ENCODE peak calls at places on chromosome 18, in seven cellular contexts. G is H9; I is NCI-H1105 treated with DMSO at 0.1 percent for 48 hours; K is left cardiac atrium; O is EL; F is psoas muscle; C is activated T-helper 1 cell treated with anti-CD3 and anti-CD28 coated beads, Interleukin-12 subunit alpha, Interleukin-12 subunit beta, Interleukin-2, Interleukin-4 antibody, amounts not matched to agents 30 ng/mL and 10 ng/mL and 1 ng/mL, durations not matched to agents 14 hours and 24 hours and 36 hours. Z is an unnamed sample.

GRCh38 chr18:69992776-69993175 is 45.1 kb upstream of the CD226 start:
- DNase-seq in C (no peak), I (no peak), O (peak), G (no peak), K (no peak), F (no peak), Z (no peak)

GRCh38 chr18:3747176-3747973 is 297.4 kb downstream of the TGIF1 start:
- DNase-seq in G (no peak), I (no peak), F (no peak), K (no peak), O (peak), C (no peak), Z (no peak)

GRCh38 chr18:303011-303410 is 35.2 kb upstream of the THOC1 start:
- DNase-seq in I (no peak), G (no peak), O (no peak), F (no peak), K (no peak), C (no peak), Z (no peak)

GRCh38 chr18:75478996-75479870 is 51.7 kb upstream of the SMIM21 start:
- DNase-seq in F (no peak), I (peak), O (peak), G (no peak), C (no peak), K (no peak), Z (no peak)

GRCh38 chr18:70781860-70782453 is 493.1 kb downstream of the SOCS6 start:
- DNase-seq in F (no peak), G (peak), I (peak), K (peak), C (peak), O (peak), Z (peak)

GRCh38 chr18:12317664-12318333 is 9.8 kb downstream of the TUBB6 start:
- DNase-seq in I (no peak), G (no peak), K (no peak), C (no peak), F (no peak), O (peak), Z (no peak)

GRCh38 chr18:62976227-62976626 is 260.9 kb downstream of the PHLPP1 start:
- DNase-seq in C (no peak), I (no peak), O (no peak), F (no peak), G (no peak), K (no peak), Z (no peak)

GRCh38 chr18:79393626-79394401 is 1.9 kb upstream of the NFATC1 start:
- DNase-seq in O (peak), I (peak), K (peak), G (peak), F (peak), C (peak), Z (no peak)

GRCh38 chr18:73679941-73680700 is 467.5 kb downstream of the FBXO15 start:
- DNase-seq in O (no peak), F (no peak), I (no peak), C (no peak), K (no peak), G (no peak), Z (no peak)

GRCh38 chr18:50401888-50402287 is 27.0 kb downstream of the SKA1 start:
- DNase-seq in O (peak), F (peak), C (no peak), I (peak), K (peak), G (peak), Z (no peak)

GRCh38 chr18:7164610-7165009 is 47.0 kb upstream of the LAMA1 start:
- DNase-seq in F (no peak), I (peak), O (no peak), G (no peak), C (no peak), K (no peak), Z (no peak)

GRCh38 chr18:46190667-46191066 is 86.5 kb downstream of the HAUS1 start:
- DNase-seq in K (no peak), G (no peak), C (no peak), I (no peak), F (no peak), O (no peak), Z (no peak)

GRCh38 chr18:25896178-25896780 is 194.1 kb downstream of the SS18 start:
- DNase-seq in G (no peak), K (peak), C (no peak), I (peak), F (no peak), O (peak), Z (no peak)

GRCh38 chr18:22822024-22822423 is 111.1 kb upstream of the RBBP8 start:
- DNase-seq in O (peak), I (no peak), F (no peak), C (no peak), G (peak), K (no peak), Z (no peak)

GRCh38 chr18:78720456-78721250 is 259.0 kb upstream of the SALL3 start:
- DNase-seq in K (no peak), G (no peak), I (no peak), O (no peak), F (no peak), C (no peak), Z (no peak)

GRCh38 chr18:8397034-8397433 is 212.2 kb upstream of the RAB12 start:
- DNase-seq in C (no peak), I (no peak), O (no peak), G (no peak), K (no peak), F (no peak), Z (no peak)

GRCh38 chr18:50973367-50974126 is 5.7 kb downstream of the ELAC1 start:
- DNase-seq in I (no peak), C (no peak), O (peak), F (no peak), K (no peak), G (no peak), Z (no peak)

GRCh38 chr18:26483633-26484032 is 64.7 kb downstream of the KCTD1 start:
- DNase-seq in I (no peak), K (no peak), O (no peak), G (no peak), F (no peak), C (no peak), Z (no peak)

GRCh38 chr18:47928466-47928865 is 2.0 kb downstream of the SMAD2 start:
- DNase-seq in I (no peak), F (no peak), K (no peak), C (no peak), G (no peak), O (no peak), Z (no peak)

GRCh38 chr18:37668971-37669747 is 103.6 kb upstream of the CELF4 start:
- DNase-seq in C (no peak), G (peak), F (no peak), I (peak), O (no peak), K (no peak), Z (no peak)

GRCh38 chr18:30334781-30335180 is 707.8 kb downstream of the DSC3 start:
- DNase-seq in C (no peak), K (no peak), I (no peak), G (no peak), F (no peak), O (no peak), Z (no peak)

GRCh38 chr18:64219511-64219910 is 70.6 kb upstream of the LINC00305 start:
- DNase-seq in I (peak), C (no peak), K (no peak), G (no peak), O (no peak), F (no peak), Z (no peak)

GRCh38 chr18:6729247-6730091 is at the start of gene ARHGAP28:
- DNase-seq in F (peak), C (no peak), G (peak), K (peak), I (peak), O (peak), Z (no peak)

GRCh38 chr18:48750485-48751175 is 200.1 kb downstream of the SMAD7 start:
- DNase-seq in O (no peak), I (no peak), F (peak), G (no peak), K (peak), C (no peak), Z (no peak)

GRCh38 chr18:48295586-48296311 is 113.4 kb downstream of the ZBTB7C start:
- DNase-seq in I (peak), F (no peak), O (no peak), K (no peak), G (peak), C (no peak), Z (no peak)

GRCh38 chr18:79211844-79212243 is 142.7 kb downstream of the ATP9B start:
- DNase-seq in I (no peak), G (no peak), F (no peak), K (no peak), O (no peak), C (no peak), Z (no peak)

GRCh38 chr18:2223394-2223793 is 347.9 kb downstream of the METTL4 start:
- DNase-seq in I (no peak), G (no peak), O (peak), C (no peak), F (no peak), K (no peak), Z (no peak)

GRCh38 chr18:64094210-64094609 is 54.7 kb downstream of the LINC00305 start:
- DNase-seq in O (no peak), F (no peak), C (no peak), I (no peak), G (no peak), K (no peak), Z (no peak)

GRCh38 chr18:74242451-74243096 is 49.2 kb downstream of the CYB5A start:
- DNase-seq in K (no peak), I (no peak), G (no peak), O (no peak), C (no peak), F (no peak), Z (no peak)

GRCh38 chr18:13284330-13285027 is 65.9 kb downstream of the LDLRAD4 start:
- DNase-seq in F (no peak), I (no peak), K (no peak), G (no peak), C (no peak), O (no peak), Z (no peak)

GRCh38 chr18:57915848-57916596 is 112.9 kb upstream of the ATP8B1 start:
- DNase-seq in G (no peak), C (no peak), F (no peak), I (peak), K (no peak), O (peak), Z (no peak)

GRCh38 chr18:48321121-48321520 is 88.1 kb downstream of the ZBTB7C start:
- DNase-seq in G (no peak), O (no peak), C (no peak), F (no peak), K (no peak), I (no peak), Z (no peak)

GRCh38 chr18:44824884-44825283 is 144.2 kb downstream of the SETBP1 start:
- DNase-seq in I (no peak), G (no peak), F (no peak), C (no peak), K (no peak), O (no peak), Z (no peak)